ENCODE peak calls at places on chromosomes 4 and X, in ten cellular contexts. K is AG09319, B is upper lobe of right lung, A is esophagus squamous epithelium, G is heart left ventricle, U is endodermal cell, Q is brain microvascular endothelial cell, O is AG04450, S is MCF 10A, Z is Calu3. E is an unnamed sample.

GRCh38 chr4:177235026-177235425 is 74.6 kb upstream of the NEIL3 start:
- DNase-seq in U (no peak), S (peak; percentile 4), G (no peak), O (no peak), Z (no peak), Q (peak; percentile 25), A (no peak), B (no peak), K (no peak), E (no peak)

GRCh38 chr4:172061204-172061603 is 248.0 kb downstream of the GALNTL6 start:
- DNase-seq in K (no peak), Q (no peak), G (no peak), S (no peak), U (no peak), B (no peak), A (no peak), Z (no peak), O (no peak), E (no peak)

GRCh38 chrX:8914636-8915035 is 113.5 kb upstream of the FAM9A start:
- DNase-seq in K (no peak), Z (no peak), S (no peak), A (no peak), U (no peak), Q (no peak), O (no peak), G (no peak), B (no peak), E (no peak)

GRCh38 chr4:4642201-4643025 is 100.6 kb upstream of the STX18 start:
- DNase-seq in Z (no peak), U (peak; percentile 89), G (no peak), Q (no peak), S (no peak), B (no peak), A (no peak), O (no peak), K (no peak), E (no peak)

GRCh38 chr4:148053298-148054003 is 321.6 kb downstream of the ARHGAP10 start:
- DNase-seq in K (no peak), A (no peak), G (no peak), B (no peak), S (no peak), U (no peak), Z (no peak), Q (no peak), O (no peak), E (no peak)

GRCh38 chrX:45711231-45711630 is 510.6 kb upstream of the DIPK2B start:
- DNase-seq in S (no peak), G (no peak), U (no peak), B (no peak), A (no peak), Z (no peak), O (no peak), K (no peak), Q (no peak), E (no peak)

GRCh38 chr4:130808492-130808891 is 1712.5 kb downstream of the C4orf33 start:
- DNase-seq in K (no peak), A (no peak), Q (peak; percentile 4), G (no peak), B (no peak), Z (no peak), O (no peak), S (peak; percentile 50), U (no peak), E (no peak)

GRCh38 chr4:158322119-158322518 is 111.8 kb downstream of the TMEM144 start:
- DNase-seq in O (no peak), K (no peak), U (no peak), B (no peak), Q (no peak), Z (no peak), A (no peak), S (no peak), G (no peak), E (no peak)

GRCh38 chrX:72714471-72714916 is 388 bp upstream of the PHKA1 start:
- DNase-seq in Q (peak; percentile 37), A (no peak), B (peak; percentile 73), Z (peak; percentile 56), S (peak; percentile 51), K (peak; percentile 12), U (peak; percentile 78), G (peak; percentile 75), O (peak; percentile 18), E (peak; percentile 79)

GRCh38 chrX:1391370-1391706 is 575 bp downstream of the SLC25A6 start:
- DNase-seq in B (no peak), Q (no peak), A (no peak), S (no peak), K (no peak), U (peak; percentile 94), G (peak; percentile 98), Z (peak; percentile 91), O (no peak), E (no peak)

GRCh38 chr4:125677665-125678307 is 363.0 kb downstream of the FAT4 start:
- DNase-seq in Q (no peak), U (no peak), A (no peak), B (no peak), S (no peak), K (no peak), Z (no peak), O (no peak), G (no peak), E (no peak)

GRCh38 chr4:30716671-30717207 is 3.4 kb upstream of the PCDH7 start:
- DNase-seq in A (no peak), G (no peak), Q (peak; percentile 15), Z (no peak), S (peak; percentile 47), B (no peak), U (no peak), K (no peak), O (no peak), E (no peak)

GRCh38 chr4:40340034-40340433 is 4.9 kb downstream of the CHRNA9 start:
- DNase-seq in B (no peak), U (no peak), G (no peak), S (no peak), Z (no peak), O (no peak), K (no peak), Q (no peak), A (no peak), E (no peak)

GRCh38 chr4:87017580-87018061 is 82.8 kb downstream of the AFF1 start:
- DNase-seq in Z (no peak), S (peak; percentile 69), O (no peak), G (no peak), A (no peak), Q (peak; percentile 82), B (no peak), U (no peak), K (no peak), E (no peak)

GRCh38 chr4:91127891-91128290 is 1000.7 kb downstream of the CCSER1 start:
- DNase-seq in U (peak; percentile 67), G (no peak), O (no peak), K (no peak), A (no peak), Z (no peak), B (no peak), Q (no peak), S (no peak), E (no peak)

GRCh38 chrX:12709047-12709446 is 82.2 kb upstream of the PRPS2 start:
- DNase-seq in U (peak; percentile 86), S (no peak), Q (no peak), G (no peak), O (no peak), A (no peak), K (no peak), Z (no peak), B (no peak), E (no peak)
- TF ChIP-seq CTCF in U (peak; percentile 73), S (no peak), Q (peak; percentile 28), G (no peak), O (peak; percentile 21), A (no peak), K (no peak), Z (no peak), B (no peak), E (peak; percentile 24)

DNA sequence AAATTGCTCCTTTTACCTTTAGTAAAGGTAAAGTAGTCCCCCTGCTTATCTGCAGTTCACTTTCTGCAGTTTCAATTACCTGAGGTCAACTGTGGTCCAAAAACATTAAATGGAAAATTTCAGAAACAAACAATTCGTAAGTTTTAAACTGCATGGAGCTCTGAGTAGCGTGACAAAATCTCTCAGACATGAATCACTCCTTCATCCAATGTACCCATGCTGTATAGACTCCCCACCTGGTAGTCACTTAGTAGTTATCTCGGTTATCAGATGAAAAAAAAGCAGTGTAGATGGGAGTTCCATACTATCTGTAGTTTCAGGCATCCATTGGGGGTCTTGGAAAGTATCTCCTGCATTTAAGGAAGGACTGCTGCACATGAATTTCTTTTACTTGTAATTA is 7.7 kb downstream of the UNC5C start:
- DNase-seq in U (no peak), G (no peak), S (no peak), A (no peak), Q (no peak), B (no peak), K (no peak), O (no peak), Z (no peak), E (no peak)
- TF ChIP-seq CTCF in U (no peak), G (no peak), S (no peak), A (no peak), Q (no peak), B (no peak), K (no peak), O (no peak), Z (no peak), E (no peak)

GRCh38 chr4:120071192-120071795 is 4.6 kb upstream of the MAD2L1 start:
- DNase-seq in S (peak; percentile 80), Z (peak; percentile 38), Q (peak; percentile 73), A (no peak), U (peak; percentile 49), G (no peak), O (no peak), K (peak; percentile 49), B (no peak), E (no peak)
- TF ChIP-seq CTCF in S (peak; percentile 64), Z (peak; percentile 30), Q (peak; percentile 52), A (peak; percentile 61), U (peak; percentile 85), G (peak; percentile 50), O (peak; percentile 64), K (peak; percentile 56), B (peak; percentile 63), E (peak; percentile 89)

GRCh38 chr4:46648088-46648744 is 258.3 kb upstream of the GABRA2 start:
- DNase-seq in K (no peak), Z (peak; percentile 1), Q (no peak), O (peak; percentile 20), U (peak; percentile 89), B (no peak), S (peak; percentile 81), A (no peak), G (no peak), E (no peak)
- TF ChIP-seq CTCF in K (no peak), Z (no peak), Q (peak; percentile 59), O (peak; percentile 80), U (peak; percentile 95), B (peak; percentile 20), S (peak; percentile 60), A (no peak), G (no peak), E (peak; percentile 36)

GRCh38 chr4:88573995-88574394 is 18.3 kb upstream of the HERC3 start:
- DNase-seq in A (no peak), S (peak; percentile 9), K (no peak), B (no peak), G (no peak), U (peak; percentile 68), Z (no peak), O (no peak), Q (peak; percentile 12), E (no peak)
- TF ChIP-seq CTCF in A (no peak), S (no peak), K (peak; percentile 23), B (peak; percentile 31), G (peak; percentile 44), U (peak; percentile 73), Z (no peak), O (peak; percentile 52), Q (peak; percentile 59), E (peak; percentile 72)

GRCh38 chrX:101462892-101463291 is 22.4 kb upstream of the ARMCX4 start:
- DNase-seq in G (no peak), Z (peak; percentile 23), A (no peak), U (no peak), K (no peak), B (no peak), Q (peak; percentile 24), O (no peak), S (peak; percentile 51), E (no peak)
- TF ChIP-seq CTCF in G (peak; percentile 18), Z (no peak), A (no peak), U (peak; percentile 51), K (peak; percentile 42), B (peak; percentile 29), Q (peak; percentile 51), O (peak; percentile 40), S (peak; percentile 35), E (peak; percentile 64)

E was measured in chondrocyte.